ENCODE peak calls at places on chromosomes 16 and 17, in ten cellular contexts. K, W, U, N, Y, Z, H, L, E and A are unnamed samples.

GRCh38 chr16:2769675-2770056 is 7.4 kb downstream of the ELOB start:
- DNase-seq in Z (no peak), E (no peak), U (no peak), Y (no peak), W (peak; percentile 65), L (no peak), N (no peak), K (no peak), H (no peak), A (no peak)

GRCh38 chr16:648071-648785 is 937 bp upstream of the WDR90 start:
- DNase-seq in Y (no peak), W (peak; percentile 31), Z (no peak), H (peak; percentile 58), U (peak; percentile 68), L (peak; percentile 59), N (peak; percentile 71), K (no peak), E (peak; percentile 54), A (peak; percentile 76)

GRCh38 chr17:45221081-45221996 is at the start of gene FMNL1:
- DNase-seq in N (no peak), L (peak; percentile 58), E (peak; percentile 84), W (no peak), Y (no peak), Z (peak; percentile 75), H (no peak), K (no peak), U (peak; percentile 20), A (peak; percentile 58)

GRCh38 chr16:84836234-84836647 is 16.5 kb downstream of the CRISPLD2 start:
- DNase-seq in W (peak; percentile 100), K (no peak), E (no peak), L (no peak), Y (peak; percentile 98), Z (no peak), U (no peak), H (peak; percentile 79), N (peak; percentile 78), A (no peak)

GRCh38 chr17:50201226-50201854 is at the start of gene COL1A1:
- DNase-seq in U (no peak), Z (no peak), N (peak; percentile 74), W (peak; percentile 94), Y (peak; percentile 64), L (no peak), K (no peak), E (no peak), H (peak; percentile 85), A (no peak)

GRCh38 chr16:88924834-88925539 is 52.0 kb downstream of the CBFA2T3 start:
- DNase-seq in L (peak; percentile 68), N (peak; percentile 79), E (no peak), Z (peak; percentile 63), Y (peak; percentile 86), H (peak; percentile 76), U (peak; percentile 79), K (no peak), W (peak; percentile 90), A (peak; percentile 60)

GRCh38 chr17:4152471-4152870 is 9.5 kb downstream of the CYB5D2 start:
- DNase-seq in L (no peak), Y (peak; percentile 41), U (no peak), K (no peak), E (no peak), W (no peak), H (no peak), Z (no peak), N (no peak), A (no peak)

GRCh38 chr16:88063201-88063773 is 112.1 kb downstream of the BANP start:
- DNase-seq in W (peak; percentile 80), H (no peak), U (no peak), E (no peak), N (no peak), K (peak; percentile 80), Z (no peak), Y (peak; percentile 72), L (no peak), A (no peak)

GRCh38 chr16:89197633-89198416 is 2.5 kb downstream of the SLC22A31 start:
- DNase-seq in Z (no peak), L (no peak), Y (no peak), H (peak; percentile 5), U (no peak), N (no peak), W (no peak), E (no peak), K (no peak), A (no peak)

GRCh38 chr17:5837055-5837491 is 233.1 kb upstream of the WSCD1 start:
- DNase-seq in N (peak; percentile 22), H (no peak), Z (no peak), K (no peak), Y (no peak), L (no peak), U (no peak), E (no peak), W (no peak), A (peak; percentile 8)

GRCh38 chr17:2004435-2004952 is 20.6 kb downstream of the RTN4RL1 start:
- DNase-seq in H (no peak), Z (no peak), L (no peak), U (no peak), W (no peak), K (no peak), Y (no peak), N (no peak), E (no peak), A (no peak)

GRCh38 chr16:26413780-26414179 is 652.9 kb upstream of the C16orf82 start:
- DNase-seq in N (no peak), K (no peak), Z (no peak), Y (no peak), E (no peak), H (no peak), U (no peak), W (no peak), L (no peak), A (no peak)